ENCODE peak calls at places on chromosomes 16 and 17, in seven cellular contexts. One of them, this sample, is unnamed.

GRCh38 chr16:69880640-69881133 is 70.4 kb upstream of the CLEC18A start:
- DNase-seq in GM12878: no peak
- DNase-seq in dorsolateral prefrontal cortex: no peak
- DNase-seq in spleen: no peak
- DNase-seq in body of pancreas: no peak
- DNase-seq in ovary: no peak
- DNase-seq in CD8-positive, alpha-beta T cell: no peak
- DNase-seq in this sample: no peak

GRCh38 chr17:69912819-69913218 is 162.2 kb upstream of the KCNJ16 start:
- DNase-seq in GM12878: no peak
- DNase-seq in dorsolateral prefrontal cortex: no peak
- DNase-seq in spleen: no peak
- DNase-seq in body of pancreas: no peak
- DNase-seq in ovary: no peak
- DNase-seq in CD8-positive, alpha-beta T cell: no peak
- DNase-seq in this sample: no peak

GRCh38 chr17:3645310-3645709 is 8.8 kb downstream of the CTNS start:
- DNase-seq in GM12878: no peak
- DNase-seq in dorsolateral prefrontal cortex: no peak
- DNase-seq in spleen: no peak
- DNase-seq in body of pancreas: no peak
- DNase-seq in ovary: no peak
- DNase-seq in CD8-positive, alpha-beta T cell: no peak
- DNase-seq in this sample: no peak

GRCh38 chr16:89146211-89147005 is 25.1 kb upstream of the CDH15 start:
- DNase-seq in GM12878: no peak
- DNase-seq in dorsolateral prefrontal cortex: no peak
- DNase-seq in spleen: peak
- DNase-seq in body of pancreas: no peak
- DNase-seq in ovary: peak
- DNase-seq in CD8-positive, alpha-beta T cell: no peak
- DNase-seq in this sample: no peak

GRCh38 chr16:325375-326155 is 27.0 kb downstream of the AXIN1 start:
- DNase-seq in GM12878: no peak
- DNase-seq in dorsolateral prefrontal cortex: no peak
- DNase-seq in spleen: no peak
- DNase-seq in body of pancreas: no peak
- DNase-seq in ovary: no peak
- DNase-seq in CD8-positive, alpha-beta T cell: no peak
- DNase-seq in this sample: no peak

GRCh38 chr17:850828-851759 is 68.9 kb downstream of the MRM3 start:
- DNase-seq in GM12878: no peak
- DNase-seq in dorsolateral prefrontal cortex: no peak
- DNase-seq in spleen: no peak
- DNase-seq in body of pancreas: no peak
- DNase-seq in ovary: no peak
- DNase-seq in CD8-positive, alpha-beta T cell: no peak
- DNase-seq in this sample: no peak

GRCh38 chr17:68053237-68054030 is 17.9 kb downstream of the KPNA2 start:
- DNase-seq in GM12878: no peak
- DNase-seq in dorsolateral prefrontal cortex: no peak
- DNase-seq in spleen: no peak
- DNase-seq in body of pancreas: no peak
- DNase-seq in ovary: no peak
- DNase-seq in CD8-positive, alpha-beta T cell: no peak
- DNase-seq in this sample: no peak

GRCh38 chr16:80788016-80788415 is 16.4 kb downstream of the CDYL2 start:
- DNase-seq in GM12878: no peak
- DNase-seq in dorsolateral prefrontal cortex: no peak
- DNase-seq in spleen: no peak
- DNase-seq in body of pancreas: no peak
- DNase-seq in ovary: no peak
- DNase-seq in CD8-positive, alpha-beta T cell: no peak
- DNase-seq in this sample: no peak

GRCh38 chr17:63431939-63432804 is 13.9 kb downstream of the CYB561 start:
- DNase-seq in GM12878: no peak
- DNase-seq in dorsolateral prefrontal cortex: no peak
- DNase-seq in spleen: peak
- DNase-seq in body of pancreas: no peak
- DNase-seq in ovary: no peak
- DNase-seq in CD8-positive, alpha-beta T cell: no peak
- DNase-seq in this sample: no peak

GRCh38 chr17:32771396-32771795 is 105.5 kb downstream of the MYO1D start:
- DNase-seq in GM12878: no peak
- DNase-seq in dorsolateral prefrontal cortex: no peak
- DNase-seq in spleen: no peak
- DNase-seq in body of pancreas: no peak
- DNase-seq in ovary: no peak
- DNase-seq in CD8-positive, alpha-beta T cell: no peak
- DNase-seq in this sample: no peak

GRCh38 chr17:54530398-54530797 is 370.3 kb upstream of the TOM1L1 start:
- DNase-seq in GM12878: no peak
- DNase-seq in dorsolateral prefrontal cortex: no peak
- DNase-seq in spleen: no peak
- DNase-seq in body of pancreas: no peak
- DNase-seq in ovary: no peak
- DNase-seq in CD8-positive, alpha-beta T cell: no peak
- DNase-seq in this sample: no peak

GRCh38 chr17:80991645-80992076 is at the start of gene CHMP6:
- DNase-seq in GM12878: no peak
- DNase-seq in dorsolateral prefrontal cortex: no peak
- DNase-seq in spleen: peak
- DNase-seq in body of pancreas: peak
- DNase-seq in ovary: peak
- DNase-seq in CD8-positive, alpha-beta T cell: peak
- DNase-seq in this sample: no peak

GRCh38 chr17:59371426-59372099 is 40.1 kb downstream of the YPEL2 start:
- DNase-seq in GM12878: no peak
- DNase-seq in dorsolateral prefrontal cortex: no peak
- DNase-seq in spleen: no peak
- DNase-seq in body of pancreas: peak
- DNase-seq in ovary: no peak
- DNase-seq in CD8-positive, alpha-beta T cell: no peak
- DNase-seq in this sample: no peak

GRCh38 chr17:3891626-3892094 is 1.2 kb downstream of the CAMKK1 start:
- DNase-seq in GM12878: no peak
- DNase-seq in dorsolateral prefrontal cortex: no peak
- DNase-seq in spleen: no peak
- DNase-seq in body of pancreas: no peak
- DNase-seq in ovary: no peak
- DNase-seq in CD8-positive, alpha-beta T cell: no peak
- DNase-seq in this sample: no peak

GRCh38 chr16:5944971-5945370 is 847.4 kb upstream of the EEF2KMT start:
- DNase-seq in GM12878: no peak
- DNase-seq in dorsolateral prefrontal cortex: no peak
- DNase-seq in spleen: no peak
- DNase-seq in body of pancreas: no peak
- DNase-seq in ovary: no peak
- DNase-seq in CD8-positive, alpha-beta T cell: no peak
- DNase-seq in this sample: no peak

GRCh38 chr17:77677637-77678036 is 280.9 kb upstream of the TNRC6C start:
- DNase-seq in GM12878: no peak
- DNase-seq in dorsolateral prefrontal cortex: no peak
- DNase-seq in spleen: peak
- DNase-seq in body of pancreas: no peak
- DNase-seq in ovary: no peak
- DNase-seq in CD8-positive, alpha-beta T cell: no peak
- DNase-seq in this sample: no peak

GRCh38 chr16:57029161-57030160 is 40.1 kb downstream of the NLRC5 start:
- DNase-seq in GM12878: no peak
- DNase-seq in dorsolateral prefrontal cortex: no peak
- DNase-seq in spleen: peak
- DNase-seq in body of pancreas: no peak
- DNase-seq in ovary: no peak
- DNase-seq in CD8-positive, alpha-beta T cell: no peak
- DNase-seq in this sample: peak

GRCh38 chr16:58563235-58563634 is 47.9 kb downstream of the SETD6 start:
- DNase-seq in GM12878: no peak
- DNase-seq in dorsolateral prefrontal cortex: no peak
- DNase-seq in spleen: no peak
- DNase-seq in body of pancreas: no peak
- DNase-seq in ovary: no peak
- DNase-seq in CD8-positive, alpha-beta T cell: no peak
- DNase-seq in this sample: no peak

GRCh38 chr17:17229416-17230098 is 7.4 kb downstream of the FLCN start:
- DNase-seq in GM12878: no peak
- DNase-seq in dorsolateral prefrontal cortex: no peak
- DNase-seq in spleen: peak
- DNase-seq in body of pancreas: no peak
- DNase-seq in ovary: no peak
- DNase-seq in CD8-positive, alpha-beta T cell: no peak
- DNase-seq in this sample: no peak

GRCh38 chr17:40447148-40447644 is 3.9 kb downstream of the IGFBP4 start:
- DNase-seq in GM12878: no peak
- DNase-seq in dorsolateral prefrontal cortex: no peak
- DNase-seq in spleen: no peak
- DNase-seq in body of pancreas: no peak
- DNase-seq in ovary: no peak
- DNase-seq in CD8-positive, alpha-beta T cell: no peak
- DNase-seq in this sample: no peak
- H3K4me3 ChIP-seq in GM12878: no peak
- H3K4me3 ChIP-seq in dorsolateral prefrontal cortex: no peak
- H3K4me3 ChIP-seq in spleen: peak
- H3K4me3 ChIP-seq in body of pancreas: no peak
- H3K4me3 ChIP-seq in ovary: peak
- H3K4me3 ChIP-seq in CD8-positive, alpha-beta T cell: no peak
- H3K4me3 ChIP-seq in this sample: no peak

GRCh38 chr17:39775075-39775474 is 37.3 kb downstream of the GRB7 start:
- DNase-seq in GM12878: peak
- DNase-seq in dorsolateral prefrontal cortex: no peak
- DNase-seq in spleen: no peak
- DNase-seq in body of pancreas: no peak
- DNase-seq in ovary: no peak
- DNase-seq in CD8-positive, alpha-beta T cell: no peak
- DNase-seq in this sample: no peak

GRCh38 chr17:39772987-39773664 is 35.4 kb downstream of the GRB7 start:
- DNase-seq in GM12878: no peak
- DNase-seq in dorsolateral prefrontal cortex: no peak
- DNase-seq in spleen: no peak
- DNase-seq in body of pancreas: no peak
- DNase-seq in ovary: no peak
- DNase-seq in CD8-positive, alpha-beta T cell: no peak
- DNase-seq in this sample: no peak

GRCh38 chr17:39776267-39776666 is 38.5 kb downstream of the GRB7 start:
- DNase-seq in GM12878: no peak
- DNase-seq in dorsolateral prefrontal cortex: no peak
- DNase-seq in spleen: no peak
- DNase-seq in body of pancreas: no peak
- DNase-seq in ovary: no peak
- DNase-seq in CD8-positive, alpha-beta T cell: no peak
- DNase-seq in this sample: no peak

GRCh38 chr17:39772415-39772814 is 34.7 kb downstream of the GRB7 start:
- DNase-seq in GM12878: no peak
- DNase-seq in dorsolateral prefrontal cortex: peak
- DNase-seq in spleen: no peak
- DNase-seq in body of pancreas: no peak
- DNase-seq in ovary: no peak
- DNase-seq in CD8-positive, alpha-beta T cell: no peak
- DNase-seq in this sample: no peak

GRCh38 chr17:39774043-39774442 is 36.3 kb downstream of the GRB7 start:
- DNase-seq in GM12878: no peak
- DNase-seq in dorsolateral prefrontal cortex: no peak
- DNase-seq in spleen: no peak
- DNase-seq in body of pancreas: no peak
- DNase-seq in ovary: no peak
- DNase-seq in CD8-positive, alpha-beta T cell: no peak
- DNase-seq in this sample: no peak
- H3K4me3 ChIP-seq in GM12878: peak
- H3K4me3 ChIP-seq in dorsolateral prefrontal cortex: no peak
- H3K4me3 ChIP-seq in spleen: peak
- H3K4me3 ChIP-seq in body of pancreas: no peak
- H3K4me3 ChIP-seq in ovary: no peak
- H3K4me3 ChIP-seq in CD8-positive, alpha-beta T cell: no peak
- H3K4me3 ChIP-seq in this sample: no peak

DNA sequence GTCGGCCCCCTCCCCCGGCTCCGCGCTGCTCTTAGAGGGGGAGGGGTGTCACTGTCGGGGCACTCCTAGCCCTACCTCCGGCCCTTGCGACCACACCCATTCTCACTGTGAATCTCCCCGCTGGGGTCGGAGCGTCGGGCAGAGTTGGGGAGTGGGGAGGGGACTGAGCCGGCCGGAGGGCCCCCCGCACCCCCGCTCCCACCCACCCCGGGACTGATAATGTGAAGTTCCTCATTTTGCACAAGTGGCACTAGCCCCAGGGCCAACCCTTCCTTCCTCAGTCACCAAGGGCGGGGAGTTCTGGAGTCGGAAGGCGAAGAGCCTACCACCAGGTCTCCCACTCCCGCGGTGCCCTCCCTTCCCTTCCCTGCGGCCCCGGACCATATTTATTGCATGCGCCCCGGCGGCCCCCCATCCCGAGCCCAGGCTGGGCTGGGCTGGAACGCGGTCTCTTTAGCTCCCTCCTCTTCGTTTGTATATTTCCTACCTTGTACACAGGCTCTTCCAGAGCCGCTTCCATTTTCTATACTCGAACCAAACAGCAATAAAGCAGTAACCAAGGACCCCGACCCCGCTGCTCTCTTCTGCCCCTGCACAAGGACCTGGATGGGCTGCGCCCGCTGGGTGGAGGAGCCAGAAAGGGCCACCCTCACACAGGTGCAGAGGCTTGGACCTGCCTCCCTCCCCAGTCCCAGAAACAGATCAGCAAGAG is 4.4 kb downstream of the HIC1 start:
- DNase-seq in GM12878: no peak
- DNase-seq in dorsolateral prefrontal cortex: no peak
- DNase-seq in spleen: peak
- DNase-seq in body of pancreas: peak
- DNase-seq in ovary: peak
- DNase-seq in CD8-positive, alpha-beta T cell: no peak
- DNase-seq in this sample: no peak
- H3K4me3 ChIP-seq in GM12878: peak
- H3K4me3 ChIP-seq in dorsolateral prefrontal cortex: peak
- H3K4me3 ChIP-seq in spleen: peak
- H3K4me3 ChIP-seq in body of pancreas: no peak
- H3K4me3 ChIP-seq in ovary: no peak
- H3K4me3 ChIP-seq in CD8-positive, alpha-beta T cell: no peak
- H3K4me3 ChIP-seq in this sample: no peak

GRCh38 chr16:11210260-11210659 is 45.7 kb downstream of the SOCS1 start:
- DNase-seq in GM12878: no peak
- DNase-seq in dorsolateral prefrontal cortex: no peak
- DNase-seq in spleen: no peak
- DNase-seq in body of pancreas: no peak
- DNase-seq in ovary: no peak
- DNase-seq in CD8-positive, alpha-beta T cell: no peak
- DNase-seq in this sample: no peak

GRCh38 chr16:11211061-11211976 is 44.7 kb downstream of the SOCS1 start:
- DNase-seq in GM12878: no peak
- DNase-seq in dorsolateral prefrontal cortex: no peak
- DNase-seq in spleen: peak
- DNase-seq in body of pancreas: no peak
- DNase-seq in ovary: no peak
- DNase-seq in CD8-positive, alpha-beta T cell: no peak
- DNase-seq in this sample: no peak

GRCh38 chr16:11207646-11208045 is 48.4 kb downstream of the SOCS1 start:
- DNase-seq in GM12878: no peak
- DNase-seq in dorsolateral prefrontal cortex: no peak
- DNase-seq in spleen: no peak
- DNase-seq in body of pancreas: no peak
- DNase-seq in ovary: no peak
- DNase-seq in CD8-positive, alpha-beta T cell: no peak
- DNase-seq in this sample: no peak

GRCh38 chr16:11211977-11212818 is 43.8 kb downstream of the SOCS1 start:
- DNase-seq in GM12878: no peak
- DNase-seq in dorsolateral prefrontal cortex: no peak
- DNase-seq in spleen: peak
- DNase-seq in body of pancreas: no peak
- DNase-seq in ovary: no peak
- DNase-seq in CD8-positive, alpha-beta T cell: no peak
- DNase-seq in this sample: no peak

GRCh38 chr16:11208916-11209665 is 46.9 kb downstream of the SOCS1 start:
- DNase-seq in GM12878: peak
- DNase-seq in dorsolateral prefrontal cortex: no peak
- DNase-seq in spleen: no peak
- DNase-seq in body of pancreas: no peak
- DNase-seq in ovary: no peak
- DNase-seq in CD8-positive, alpha-beta T cell: no peak
- DNase-seq in this sample: no peak
- H3K4me3 ChIP-seq in GM12878: no peak
- H3K4me3 ChIP-seq in dorsolateral prefrontal cortex: no peak
- H3K4me3 ChIP-seq in spleen: no peak
- H3K4me3 ChIP-seq in body of pancreas: no peak
- H3K4me3 ChIP-seq in ovary: no peak
- H3K4me3 ChIP-seq in CD8-positive, alpha-beta T cell: no peak
- H3K4me3 ChIP-seq in this sample: no peak

This sample was measured in retinal pigment epithelial cell.